ENCODE peak calls at places on chromosomes 3 and 15, in five cellular contexts. E, A, S, K and R are unnamed samples. For H3K4me1, the result is how much of the 10 kb centered on the place peaks cover.

GRCh38 chr15:69861331-69862171 is 236.2 kb downstream of the TLE3 start:
- DNase-seq in E (no peak), A (no peak), K (peak), S (no peak), R (peak)

GRCh38 chr3:151816091-151816604 is 2.2 kb downstream of the AADAC start:
- DNase-seq in A (no peak), S (no peak), E (no peak), K (peak), R (no peak)

GRCh38 chr3:143897558-143898305 is 49.5 kb upstream of the SLC9A9 start:
- DNase-seq in S (peak), E (no peak), A (no peak), K (peak), R (peak)

GRCh38 chr3:129240436-129240835 is 9.0 kb upstream of the COPG1 start:
- DNase-seq in E (no peak), K (peak), A (no peak), S (no peak), R (peak)

GRCh38 chr15:43095243-43095642 is 10.6 kb downstream of the UBR1 start:
- DNase-seq in A (no peak), K (peak), E (no peak), S (no peak), R (no peak)

GRCh38 chr3:32285910-32286309 is 47.4 kb downstream of the CMTM8 start:
- DNase-seq in E (no peak), A (no peak), K (no peak), S (no peak), R (no peak)

GRCh38 chr15:75646944-75647364 is 758 bp upstream of the SNX33 start:
- DNase-seq in E (peak), K (no peak), S (no peak), A (peak), R (peak)

GRCh38 chr3:162391301-162391700 is 894.7 kb downstream of the OTOL1 start:
- DNase-seq in E (no peak), S (no peak), K (peak), A (no peak), R (peak)

GRCh38 chr15:87874896-87875661 is 381.5 kb downstream of the NTRK3 start:
- DNase-seq in A (no peak), E (peak), S (peak), K (peak), R (no peak)

GRCh38 chr15:63973212-63974009 is 72.9 kb downstream of the DAPK2 start:
- DNase-seq in K (no peak), A (no peak), E (no peak), S (no peak), R (peak)

GRCh38 chr15:70242962-70243685 is 145.4 kb upstream of the TLE3 start:
- DNase-seq in A (no peak), E (no peak), S (no peak), K (no peak), R (peak)

GRCh38 chr3:114218006-114218405 is 19.4 kb downstream of the ZNF80 start:
- DNase-seq in A (no peak), K (no peak), E (no peak), S (no peak), R (no peak)

GRCh38 chr3:50237133-50237651 is 1.2 kb downstream of the GNAI2 start:
- DNase-seq in K (peak), A (peak), S (no peak), E (no peak), R (no peak)

GRCh38 chr3:53956591-53956990 is 64.9 kb upstream of the SELENOK start:
- DNase-seq in A (no peak), S (no peak), E (no peak), K (no peak), R (no peak)

GRCh38 chr15:58552505-58553364 is 120.9 kb downstream of the LIPC start:
- DNase-seq in K (no peak), A (no peak), S (no peak), E (no peak), R (no peak)

GRCh38 chr15:80462836-80463512 is 58.8 kb downstream of the ARNT2 start:
- DNase-seq in A (no peak), K (no peak), E (no peak), S (no peak), R (peak)

GRCh38 chr3:191170097-191170496 is 28.9 kb upstream of the OSTN start:
- DNase-seq in A (no peak), K (no peak), S (no peak), E (no peak), R (no peak)

GRCh38 chr3:48440590-48440958 is 517 bp downstream of the TMA7 start:
- DNase-seq in K (peak), S (no peak), A (no peak), E (no peak), R (peak)

DNA sequence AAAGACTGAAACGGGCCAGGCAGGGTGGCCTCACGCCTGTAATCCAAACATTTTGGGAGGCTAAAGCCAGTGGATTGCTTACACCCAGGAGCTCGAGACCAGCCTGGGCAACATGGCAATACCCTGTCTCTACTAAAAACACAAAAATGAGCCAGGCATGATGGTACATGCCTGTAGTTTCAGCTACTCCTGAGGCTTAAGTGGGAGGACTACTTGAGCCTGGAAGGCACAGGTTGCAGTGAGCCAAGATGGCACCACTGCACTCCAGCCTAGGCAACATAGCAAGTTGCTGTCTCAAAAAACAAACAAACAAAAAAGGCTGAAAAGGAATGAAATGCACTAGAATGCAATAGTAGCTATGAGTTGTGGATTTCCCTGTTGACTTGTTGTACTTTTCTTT is 94.7 kb downstream of the STAG1 start:
- DNase-seq in A (no peak), S (no peak), E (no peak), K (no peak), R (no peak)
- H2BK12ac ChIP-seq in A (no peak), S (no peak), E (no peak), K (no peak), R (no peak)

GRCh38 chr3:11604139-11604895 is 39.4 kb downstream of the VGLL4 start:
- DNase-seq in S (no peak), A (no peak), K (peak), E (no peak), R (peak)
- H3K4me1 ChIP-seq in S (under half), A (under half), K (under half), E (under half), R (under half)

GRCh38 chr3:26474706-26475105 is 147.9 kb upstream of the LRRC3B start:
- DNase-seq in E (no peak), S (no peak), K (no peak), A (no peak), R (no peak)
- H3K4ac ChIP-seq in E (no peak), S (no peak), K (no peak), A (no peak), R (no peak)

DNA sequence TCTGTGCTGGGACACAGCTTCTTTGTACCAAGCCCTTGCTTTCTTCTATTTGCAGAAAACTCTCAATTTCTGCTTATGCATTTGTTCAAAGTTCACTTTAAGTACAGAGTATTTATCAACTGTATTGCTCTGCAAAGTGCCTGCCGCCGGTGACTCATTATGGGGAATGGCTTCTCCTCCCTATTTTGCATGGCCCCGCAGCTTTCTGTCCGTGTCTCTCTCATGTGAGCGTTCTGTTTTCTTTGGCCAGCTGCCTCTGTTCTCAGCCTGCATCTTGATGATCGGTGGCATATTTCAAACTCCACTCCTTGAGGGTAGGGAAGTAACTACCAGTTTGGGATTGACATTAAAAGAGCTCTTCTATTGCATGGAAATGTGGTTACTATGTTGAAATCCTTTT is 28.6 kb upstream of the ST8SIA2 start:
- DNase-seq in A (no peak), S (no peak), K (no peak), E (no peak), R (peak)
- H2BK12ac ChIP-seq in A (no peak), S (no peak), K (no peak), E (no peak), R (no peak)

GRCh38 chr3:110583373-110583935 is 488.2 kb upstream of the NECTIN3 start:
- DNase-seq in S (peak), K (no peak), E (no peak), A (no peak), R (no peak)
- H3K4me1 ChIP-seq in S (under half), K (under half), E (under half), A (under half), R (under half)

GRCh38 chr3:123791417-123791816 is 92.7 kb downstream of the MYLK start:
- DNase-seq in S (no peak), A (peak), E (no peak), K (peak), R (no peak)

GRCh38 chr3:123789160-123789559 is 95.0 kb downstream of the MYLK start:
- DNase-seq in E (no peak), A (peak), K (peak), S (no peak), R (no peak)

GRCh38 chr3:123791073-123791370 is 93.1 kb downstream of the MYLK start:
- DNase-seq in S (no peak), K (no peak), A (peak), E (no peak), R (no peak)

GRCh38 chr3:123789760-123790159 is 94.4 kb downstream of the MYLK start:
- DNase-seq in A (no peak), E (no peak), K (peak), S (no peak), R (peak)

DNA sequence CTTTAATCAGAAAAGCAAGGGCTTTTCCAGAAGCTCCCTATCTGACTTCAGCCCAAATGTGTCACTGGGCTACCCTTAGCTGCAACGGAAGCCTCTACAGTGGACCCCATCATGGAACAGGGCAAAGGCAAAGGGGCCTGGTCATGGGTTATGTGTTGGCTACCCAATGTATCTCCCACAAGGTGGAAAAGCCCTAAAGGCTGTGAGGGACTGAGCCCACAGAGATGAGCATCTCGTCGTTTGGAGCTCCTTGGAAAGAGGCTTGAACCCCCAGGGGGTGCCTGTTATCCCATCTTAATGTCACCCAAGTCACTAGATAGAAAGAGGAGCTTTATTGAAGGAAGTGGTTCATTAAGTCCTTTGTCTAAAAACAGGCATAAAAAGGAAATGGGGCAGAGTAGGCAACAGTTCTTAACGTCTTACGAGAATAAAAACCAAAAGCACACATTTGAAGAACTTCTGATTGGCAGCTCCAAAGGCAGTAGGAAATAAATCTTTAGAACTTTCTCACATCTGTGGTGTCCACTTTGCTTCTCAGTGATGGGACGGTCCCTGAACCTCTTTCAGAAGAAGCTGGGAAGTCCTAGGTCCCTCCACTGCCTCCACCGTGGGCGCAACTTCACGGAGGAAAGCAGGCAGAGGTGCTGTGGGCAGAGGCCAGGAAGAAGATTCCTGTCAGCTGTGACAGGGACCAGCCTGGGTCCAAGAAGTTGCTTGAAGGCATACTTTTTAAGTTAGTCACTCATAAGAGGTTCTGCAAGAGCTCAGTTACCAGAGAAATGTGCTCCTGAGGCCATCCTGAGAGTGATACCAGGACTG is 93.7 kb downstream of the MYLK start:
- DNase-seq in A (no peak), K (peak), E (no peak), S (no peak), R (peak)
- H3K4ac ChIP-seq in A (no peak), K (peak), E (no peak), S (peak), R (peak)

GRCh38 chr15:47552978-47553608 is 164.2 kb upstream of the SEMA6D start:
- DNase-seq in E (no peak), K (no peak), A (no peak), S (no peak), R (no peak)
- H2BK12ac ChIP-seq in E (no peak), K (no peak), A (no peak), S (no peak), R (no peak)

DNA sequence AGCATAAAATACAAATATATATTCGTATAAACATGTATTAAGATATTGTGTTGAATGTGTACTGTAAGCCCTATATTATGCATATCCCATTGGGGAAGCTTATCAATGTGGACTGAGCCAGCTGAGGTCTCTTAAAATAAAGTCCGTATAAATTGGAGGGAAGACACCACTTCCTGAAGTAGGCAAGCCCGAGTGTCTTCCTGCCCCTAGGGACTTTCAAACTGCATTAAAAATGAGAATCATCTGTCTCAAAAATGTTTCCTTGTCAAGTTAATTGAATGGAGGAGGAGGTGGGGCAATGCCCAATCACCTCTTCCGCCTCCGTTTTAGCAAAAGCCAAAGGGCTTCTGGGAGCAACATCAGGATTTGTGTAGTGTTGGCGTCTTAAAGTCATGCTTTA is 524.7 kb upstream of the PROK2 start:
- DNase-seq in S (no peak), E (no peak), K (no peak), A (no peak), R (no peak)
- H3K4me1 ChIP-seq in S (under half), E (under half), K (under half), A (under half), R (under half)

GRCh38 chr3:43759297-43759782 is 68.6 kb downstream of the ABHD5 start:
- DNase-seq in E (no peak), K (peak), S (no peak), A (no peak), R (peak)
- H3K4ac ChIP-seq in E (no peak), K (no peak), S (no peak), A (no peak), R (no peak)

GRCh38 chr3:44734646-44735168 is 5.3 kb downstream of the ZNF501 start:
- DNase-seq in A (no peak), E (no peak), S (no peak), K (no peak), R (no peak)

GRCh38 chr3:44729384-44729910 is at the start of gene ZNF501:
- DNase-seq in K (peak), E (peak), A (peak), S (peak), R (peak)
- H2BK12ac ChIP-seq in K (no peak), E (no peak), A (peak), S (no peak), R (no peak)